ENCODE peak calls at places on chromosomes 13 and 19, in ten cellular contexts. One of them, this sample, is unnamed.

GRCh38 chr13:73835138-73835721 is 299.0 kb downstream of the KLF12 start:
- DNase-seq in epithelial cell of esophagus: peak
- DNase-seq in tibial nerve: no peak
- DNase-seq in fibroblast of mammary gland: peak
- DNase-seq in Panc1: no peak
- DNase-seq in astrocyte of the spinal cord: peak
- DNase-seq in psoas muscle: no peak
- DNase-seq in OCI-LY7: peak
- DNase-seq in choroid plexus epithelial cell: peak
- DNase-seq in heart right ventricle: no peak
- DNase-seq in this sample: no peak

GRCh38 chr13:51584731-51585191 is 499 bp downstream of the WDFY2 start:
- DNase-seq in psoas muscle: peak
- DNase-seq in fibroblast of mammary gland: peak
- DNase-seq in Panc1: no peak
- DNase-seq in OCI-LY7: peak
- DNase-seq in choroid plexus epithelial cell: peak
- DNase-seq in tibial nerve: peak
- DNase-seq in epithelial cell of esophagus: peak
- DNase-seq in heart right ventricle: peak
- DNase-seq in astrocyte of the spinal cord: peak
- DNase-seq in this sample: peak

GRCh38 chr19:10289167-10289835 is 451 bp upstream of the ICAM5 start:
- DNase-seq in fibroblast of mammary gland: peak
- DNase-seq in astrocyte of the spinal cord: no peak
- DNase-seq in heart right ventricle: no peak
- DNase-seq in OCI-LY7: peak
- DNase-seq in tibial nerve: no peak
- DNase-seq in epithelial cell of esophagus: peak
- DNase-seq in Panc1: no peak
- DNase-seq in psoas muscle: peak
- DNase-seq in choroid plexus epithelial cell: peak
- DNase-seq in this sample: no peak

GRCh38 chr19:48812094-48812929 is 1.5 kb upstream of the BCAT2 start:
- DNase-seq in epithelial cell of esophagus: peak
- DNase-seq in OCI-LY7: peak
- DNase-seq in psoas muscle: peak
- DNase-seq in heart right ventricle: peak
- DNase-seq in Panc1: no peak
- DNase-seq in astrocyte of the spinal cord: peak
- DNase-seq in fibroblast of mammary gland: peak
- DNase-seq in choroid plexus epithelial cell: peak
- DNase-seq in tibial nerve: peak
- DNase-seq in this sample: peak

GRCh38 chr13:44703371-44703770 is 127.2 kb upstream of the TSC22D1 start:
- DNase-seq in psoas muscle: no peak
- DNase-seq in choroid plexus epithelial cell: peak
- DNase-seq in astrocyte of the spinal cord: peak
- DNase-seq in epithelial cell of esophagus: peak
- DNase-seq in Panc1: no peak
- DNase-seq in OCI-LY7: no peak
- DNase-seq in fibroblast of mammary gland: peak
- DNase-seq in tibial nerve: no peak
- DNase-seq in heart right ventricle: no peak
- DNase-seq in this sample: no peak

GRCh38 chr19:42455621-42456081 is 12.9 kb upstream of the CXCL17 start:
- DNase-seq in psoas muscle: no peak
- DNase-seq in fibroblast of mammary gland: no peak
- DNase-seq in Panc1: no peak
- DNase-seq in heart right ventricle: no peak
- DNase-seq in OCI-LY7: no peak
- DNase-seq in astrocyte of the spinal cord: no peak
- DNase-seq in epithelial cell of esophagus: peak
- DNase-seq in choroid plexus epithelial cell: no peak
- DNase-seq in tibial nerve: no peak
- DNase-seq in this sample: no peak

GRCh38 chr13:46352810-46353209 is 34.2 kb downstream of the RUBCNL start:
- DNase-seq in heart right ventricle: no peak
- DNase-seq in fibroblast of mammary gland: no peak
- DNase-seq in choroid plexus epithelial cell: no peak
- DNase-seq in astrocyte of the spinal cord: no peak
- DNase-seq in Panc1: no peak
- DNase-seq in tibial nerve: no peak
- DNase-seq in psoas muscle: no peak
- DNase-seq in epithelial cell of esophagus: no peak
- DNase-seq in OCI-LY7: no peak
- DNase-seq in this sample: no peak

GRCh38 chr13:23753523-23753922 is 135.7 kb downstream of the MIPEP start:
- DNase-seq in heart right ventricle: no peak
- DNase-seq in epithelial cell of esophagus: peak
- DNase-seq in OCI-LY7: no peak
- DNase-seq in psoas muscle: no peak
- DNase-seq in Panc1: no peak
- DNase-seq in astrocyte of the spinal cord: peak
- DNase-seq in tibial nerve: no peak
- DNase-seq in fibroblast of mammary gland: peak
- DNase-seq in choroid plexus epithelial cell: peak
- DNase-seq in this sample: peak

GRCh38 chr19:7681336-7682174 is 922 bp downstream of the TRAPPC5 start:
- DNase-seq in astrocyte of the spinal cord: peak
- DNase-seq in psoas muscle: peak
- DNase-seq in Panc1: no peak
- DNase-seq in tibial nerve: peak
- DNase-seq in choroid plexus epithelial cell: peak
- DNase-seq in fibroblast of mammary gland: peak
- DNase-seq in heart right ventricle: peak
- DNase-seq in epithelial cell of esophagus: peak
- DNase-seq in OCI-LY7: peak
- DNase-seq in this sample: peak

GRCh38 chr19:22784051-22784450 is at the start of gene ZNF99:
- DNase-seq in astrocyte of the spinal cord: no peak
- DNase-seq in Panc1: no peak
- DNase-seq in psoas muscle: peak
- DNase-seq in epithelial cell of esophagus: no peak
- DNase-seq in OCI-LY7: no peak
- DNase-seq in choroid plexus epithelial cell: no peak
- DNase-seq in tibial nerve: peak
- DNase-seq in fibroblast of mammary gland: no peak
- DNase-seq in heart right ventricle: peak
- DNase-seq in this sample: peak

DNA sequence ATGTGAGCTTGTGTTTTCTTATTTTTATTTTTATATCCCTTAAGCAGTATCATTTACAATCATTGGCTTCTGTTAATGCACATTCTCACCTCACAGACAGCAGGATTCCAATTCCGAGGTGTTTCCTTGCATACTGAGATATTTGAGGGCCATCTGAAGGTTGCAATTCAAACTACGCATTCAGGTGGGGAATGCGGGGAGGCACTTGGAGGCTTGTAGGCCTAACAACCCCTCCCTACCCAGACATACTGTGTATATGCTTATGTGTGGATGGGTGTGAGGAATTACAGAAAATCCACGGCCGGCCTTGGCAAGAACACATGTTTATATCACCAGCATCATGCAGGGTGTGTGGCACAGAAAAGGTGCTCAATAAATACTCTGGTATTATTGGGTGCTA is 43.2 kb upstream of the PCDH8 start:
- DNase-seq in heart right ventricle: no peak
- DNase-seq in psoas muscle: no peak
- DNase-seq in choroid plexus epithelial cell: no peak
- DNase-seq in Panc1: no peak
- DNase-seq in OCI-LY7: no peak
- DNase-seq in epithelial cell of esophagus: no peak
- DNase-seq in tibial nerve: no peak
- DNase-seq in fibroblast of mammary gland: no peak
- DNase-seq in astrocyte of the spinal cord: no peak
- DNase-seq in this sample: no peak
- H3K4me3 ChIP-seq in heart right ventricle: no peak
- H3K4me3 ChIP-seq in psoas muscle: no peak
- H3K4me3 ChIP-seq in choroid plexus epithelial cell: no peak
- H3K4me3 ChIP-seq in Panc1: no peak
- H3K4me3 ChIP-seq in OCI-LY7: no peak
- H3K4me3 ChIP-seq in epithelial cell of esophagus: no peak
- H3K4me3 ChIP-seq in tibial nerve: no peak
- H3K4me3 ChIP-seq in fibroblast of mammary gland: no peak
- H3K4me3 ChIP-seq in astrocyte of the spinal cord: no peak
- H3K4me3 ChIP-seq in this sample: no peak

GRCh38 chr19:33175886-33176669 is 18.1 kb upstream of the LRP3 start:
- DNase-seq in Panc1: no peak
- DNase-seq in epithelial cell of esophagus: peak
- DNase-seq in astrocyte of the spinal cord: peak
- DNase-seq in OCI-LY7: peak
- DNase-seq in heart right ventricle: no peak
- DNase-seq in tibial nerve: no peak
- DNase-seq in psoas muscle: no peak
- DNase-seq in choroid plexus epithelial cell: peak
- DNase-seq in fibroblast of mammary gland: peak
- DNase-seq in this sample: peak
- TF ChIP-seq CTCF in Panc1: no peak
- TF ChIP-seq CTCF in epithelial cell of esophagus: no peak
- TF ChIP-seq CTCF in astrocyte of the spinal cord: no peak
- TF ChIP-seq CTCF in OCI-LY7: peak
- TF ChIP-seq CTCF in heart right ventricle: no peak
- TF ChIP-seq CTCF in tibial nerve: no peak
- TF ChIP-seq CTCF in psoas muscle: no peak
- TF ChIP-seq CTCF in choroid plexus epithelial cell: peak
- TF ChIP-seq CTCF in fibroblast of mammary gland: no peak
- TF ChIP-seq CTCF in this sample: no peak

GRCh38 chr13:113560645-113561416 is 23.7 kb upstream of the TFDP1 start:
- DNase-seq in fibroblast of mammary gland: no peak
- DNase-seq in choroid plexus epithelial cell: no peak
- DNase-seq in heart right ventricle: no peak
- DNase-seq in tibial nerve: no peak
- DNase-seq in Panc1: no peak
- DNase-seq in epithelial cell of esophagus: no peak
- DNase-seq in astrocyte of the spinal cord: no peak
- DNase-seq in OCI-LY7: no peak
- DNase-seq in psoas muscle: no peak
- DNase-seq in this sample: no peak

GRCh38 chr13:113562866-113563265 is 21.7 kb upstream of the TFDP1 start:
- DNase-seq in heart right ventricle: no peak
- DNase-seq in choroid plexus epithelial cell: no peak
- DNase-seq in OCI-LY7: no peak
- DNase-seq in astrocyte of the spinal cord: no peak
- DNase-seq in tibial nerve: no peak
- DNase-seq in fibroblast of mammary gland: no peak
- DNase-seq in Panc1: no peak
- DNase-seq in psoas muscle: no peak
- DNase-seq in epithelial cell of esophagus: no peak
- DNase-seq in this sample: no peak

GRCh38 chr13:113559901-113560644 is 24.5 kb upstream of the TFDP1 start:
- DNase-seq in psoas muscle: no peak
- DNase-seq in tibial nerve: no peak
- DNase-seq in heart right ventricle: no peak
- DNase-seq in OCI-LY7: no peak
- DNase-seq in fibroblast of mammary gland: no peak
- DNase-seq in choroid plexus epithelial cell: no peak
- DNase-seq in astrocyte of the spinal cord: no peak
- DNase-seq in epithelial cell of esophagus: no peak
- DNase-seq in Panc1: no peak
- DNase-seq in this sample: no peak

GRCh38 chr13:113561417-113562084 is 23.0 kb upstream of the TFDP1 start:
- DNase-seq in psoas muscle: no peak
- DNase-seq in Panc1: no peak
- DNase-seq in fibroblast of mammary gland: no peak
- DNase-seq in choroid plexus epithelial cell: no peak
- DNase-seq in heart right ventricle: no peak
- DNase-seq in OCI-LY7: no peak
- DNase-seq in astrocyte of the spinal cord: no peak
- DNase-seq in epithelial cell of esophagus: no peak
- DNase-seq in tibial nerve: no peak
- DNase-seq in this sample: no peak

DNA sequence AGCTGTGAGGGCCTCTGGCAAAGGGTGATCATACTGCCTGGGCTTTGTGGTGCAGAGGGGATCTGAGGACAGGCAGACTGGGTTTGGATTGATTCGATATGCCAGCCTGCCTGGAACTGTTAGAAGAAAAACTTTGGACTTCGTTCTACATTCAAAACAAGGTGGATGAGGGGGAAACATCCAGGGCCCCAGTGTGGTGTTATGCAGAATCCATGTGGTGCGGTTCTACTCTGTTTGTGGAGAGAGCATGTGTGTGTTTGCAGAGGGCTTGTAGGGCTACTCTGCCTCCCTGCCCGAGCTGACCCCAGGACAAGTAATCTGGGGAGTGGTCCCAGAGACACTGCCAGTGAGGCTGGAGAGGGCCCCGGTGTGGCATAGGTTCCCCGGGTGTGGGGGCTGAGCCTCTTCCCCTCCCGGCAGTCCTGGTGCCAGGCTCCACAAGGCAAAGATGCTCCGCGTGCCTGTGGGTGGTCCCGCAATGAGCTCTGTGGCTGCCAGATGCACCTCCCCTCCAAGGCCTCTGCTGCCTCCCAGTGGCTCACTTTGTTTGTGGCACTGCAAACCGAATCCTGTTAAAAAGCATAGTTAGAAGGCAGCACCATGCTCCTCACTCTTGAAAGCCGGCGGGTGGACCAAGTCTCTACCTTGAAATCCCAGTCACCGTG is 22.3 kb upstream of the TFDP1 start:
- DNase-seq in OCI-LY7: peak
- DNase-seq in astrocyte of the spinal cord: peak
- DNase-seq in tibial nerve: no peak
- DNase-seq in epithelial cell of esophagus: peak
- DNase-seq in fibroblast of mammary gland: peak
- DNase-seq in heart right ventricle: peak
- DNase-seq in psoas muscle: peak
- DNase-seq in Panc1: no peak
- DNase-seq in choroid plexus epithelial cell: peak
- DNase-seq in this sample: peak
- H3K4me3 ChIP-seq in OCI-LY7: no peak
- H3K4me3 ChIP-seq in astrocyte of the spinal cord: no peak
- H3K4me3 ChIP-seq in tibial nerve: no peak
- H3K4me3 ChIP-seq in epithelial cell of esophagus: no peak
- H3K4me3 ChIP-seq in fibroblast of mammary gland: no peak
- H3K4me3 ChIP-seq in heart right ventricle: no peak
- H3K4me3 ChIP-seq in psoas muscle: no peak
- H3K4me3 ChIP-seq in Panc1: no peak
- H3K4me3 ChIP-seq in choroid plexus epithelial cell: no peak
- H3K4me3 ChIP-seq in this sample: no peak

DNA sequence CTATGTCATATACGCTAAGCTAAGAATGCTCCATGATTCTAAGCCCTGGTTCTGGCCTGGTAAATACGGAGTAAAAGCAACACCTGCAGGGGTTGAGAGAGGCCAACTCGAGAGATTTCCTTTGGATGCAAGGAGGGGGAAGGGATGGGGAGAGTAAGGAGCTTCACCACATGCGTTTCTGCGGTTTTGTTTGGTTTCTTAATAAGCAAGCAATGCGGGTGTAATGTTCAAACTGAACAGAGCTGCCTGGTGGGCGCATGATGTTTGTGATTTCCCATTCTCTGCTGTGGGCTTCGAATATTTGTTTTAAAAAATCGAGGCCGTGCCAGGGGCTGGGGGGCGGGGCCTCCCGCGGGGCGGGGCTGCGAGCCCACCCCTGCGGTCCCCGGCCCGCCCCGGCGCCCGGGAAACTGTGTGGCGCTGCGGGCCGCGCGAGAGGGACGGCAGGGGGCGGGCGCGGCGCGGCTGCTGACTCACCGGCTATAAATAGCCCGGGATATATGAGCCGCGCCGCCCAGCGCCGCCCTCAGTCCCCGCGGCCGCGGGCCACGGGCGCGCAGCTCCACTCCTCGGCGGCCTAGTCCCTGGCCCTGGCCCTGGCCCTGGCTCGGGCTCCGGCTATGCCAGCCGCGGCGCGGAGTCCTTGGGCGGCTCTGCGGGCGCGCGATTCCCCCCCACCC is 5.1 kb downstream of the BBC3 start:
- DNase-seq in tibial nerve: peak
- DNase-seq in OCI-LY7: peak
- DNase-seq in astrocyte of the spinal cord: peak
- DNase-seq in heart right ventricle: peak
- DNase-seq in Panc1: no peak
- DNase-seq in epithelial cell of esophagus: peak
- DNase-seq in fibroblast of mammary gland: peak
- DNase-seq in psoas muscle: peak
- DNase-seq in choroid plexus epithelial cell: peak
- DNase-seq in this sample: peak
- TF ChIP-seq CTCF in tibial nerve: peak
- TF ChIP-seq CTCF in OCI-LY7: peak
- TF ChIP-seq CTCF in astrocyte of the spinal cord: peak
- TF ChIP-seq CTCF in heart right ventricle: peak
- TF ChIP-seq CTCF in Panc1: no peak
- TF ChIP-seq CTCF in epithelial cell of esophagus: no peak
- TF ChIP-seq CTCF in fibroblast of mammary gland: no peak
- TF ChIP-seq CTCF in psoas muscle: peak
- TF ChIP-seq CTCF in choroid plexus epithelial cell: peak
- TF ChIP-seq CTCF in this sample: peak

This sample was measured in body of pancreas.